ENCODE peak calls at places on chromosomes 1 and 21, in six cellular contexts. S is nephron progenitor cell, T is midbrain, A is C1 segment of cervical spinal cord, O is ureter, Y is GM04503. F is an unnamed sample.

GRCh38 chr1:17795836-17796645 is 40.9 kb downstream of the ACTL8 start:
- DNase-seq in S (no peak), T (no peak), A (no peak), O (no peak), Y (no peak), F (no peak)

GRCh38 chr21:37338671-37339526 is 27.7 kb upstream of the DYRK1A start:
- DNase-seq in S (peak; percentile 10), T (no peak), A (no peak), O (peak; percentile 48), Y (peak; percentile 94), F (no peak)

GRCh38 chr1:155078496-155079209 is at the start of gene EFNA3:
- DNase-seq in S (peak; percentile 95), T (peak; percentile 52), A (peak; percentile 48), O (no peak), Y (no peak), F (no peak)

GRCh38 chr1:156677616-156678596 is 699 bp upstream of the NES start:
- DNase-seq in S (peak; percentile 70), T (peak; percentile 80), A (peak; percentile 69), O (no peak), Y (no peak), F (peak; percentile 88)

GRCh38 chr1:3004285-3005205 is 16.7 kb upstream of the ACTRT2 start:
- DNase-seq in S (no peak), T (no peak), A (no peak), O (peak; percentile 61), Y (no peak), F (no peak)

GRCh38 chr1:63557365-63557987 is 34.2 kb downstream of the EFCAB7 start:
- DNase-seq in S (peak; percentile 45), T (peak; percentile 20), A (peak; percentile 0), O (no peak), Y (no peak), F (no peak)

GRCh38 chr1:44407430-44408180 is 2.5 kb downstream of the RNF220 start:
- DNase-seq in S (peak; percentile 70), T (no peak), A (no peak), O (no peak), Y (no peak), F (no peak)

GRCh38 chr1:155474156-155474555 is 88.4 kb downstream of the ASH1L start:
- DNase-seq in S (no peak), T (no peak), A (no peak), O (no peak), Y (no peak), F (no peak)

GRCh38 chr1:34985063-34985770 is at the start of gene TMEM35B:
- DNase-seq in S (peak; percentile 63), T (peak; percentile 48), A (peak; percentile 54), O (peak; percentile 77), Y (no peak), F (peak; percentile 14)

GRCh38 chr1:219681876-219682275 is 69.0 kb upstream of the ZC3H11B start:
- DNase-seq in S (no peak), T (no peak), A (no peak), O (no peak), Y (no peak), F (no peak)

GRCh38 chr1:52364235-52364839 is 1.7 kb downstream of the CC2D1B start:
- DNase-seq in S (no peak), T (no peak), A (no peak), O (no peak), Y (no peak), F (no peak)

GRCh38 chr1:111561328-111561727 is 57.9 kb upstream of the ADORA3 start:
- DNase-seq in S (no peak), T (no peak), A (no peak), O (no peak), Y (no peak), F (no peak)